ENCODE peak calls at places on chromosomes 5 and 9, in nine cellular contexts. R, B, E, Q, H, T, C, L and K are unnamed samples.

GRCh38 chr5:142422426-142422825 is 97.6 kb upstream of the SPRY4 start:
- DNase-seq in C (no peak), H (no peak), R (no peak), E (no peak), B (no peak), Q (no peak), L (no peak), T (no peak), K (no peak)

GRCh38 chr9:4371108-4371507 is 71.2 kb upstream of the GLIS3 start:
- DNase-seq in Q (no peak), T (no peak), H (no peak), E (no peak), L (no peak), B (no peak), R (no peak), C (no peak), K (no peak)

GRCh38 chr9:18492612-18493011 is 18.7 kb downstream of the ADAMTSL1 start:
- DNase-seq in Q (no peak), L (no peak), R (no peak), E (no peak), H (no peak), T (no peak), C (no peak), B (no peak), K (no peak)

GRCh38 chr5:149938791-149939358 is 5.7 kb downstream of the PDE6A start:
- DNase-seq in Q (no peak), B (no peak), H (no peak), T (no peak), E (no peak), R (no peak), C (no peak), L (no peak), K (no peak)

GRCh38 chr5:133316346-133317343 is 264.8 kb downstream of the HSPA4 start:
- DNase-seq in B (no peak), E (no peak), H (no peak), R (no peak), T (no peak), Q (peak), C (no peak), L (no peak), K (peak)

GRCh38 chr9:83327750-83328622 is 210.2 kb downstream of the FRMD3 start:
- DNase-seq in R (no peak), B (no peak), T (no peak), E (no peak), H (no peak), Q (no peak), C (no peak), L (no peak), K (peak)

GRCh38 chr5:25568989-25569625 is 924.3 kb upstream of the CDH10 start:
- DNase-seq in T (no peak), B (no peak), Q (no peak), L (no peak), R (no peak), C (no peak), E (no peak), H (no peak), K (peak)

GRCh38 chr5:82467006-82467561 is 188.9 kb upstream of the RPS23 start:
- DNase-seq in R (no peak), B (no peak), Q (no peak), E (no peak), T (peak), H (no peak), L (no peak), C (peak), K (peak)

GRCh38 chr9:78860806-78861475 is 564.0 kb downstream of the PSAT1 start:
- DNase-seq in B (no peak), T (no peak), C (no peak), R (no peak), Q (no peak), H (no peak), E (no peak), L (no peak), K (no peak)

GRCh38 chr9:135561391-135562234 is at the start of gene PAEP:
- DNase-seq in E (no peak), L (no peak), Q (no peak), B (no peak), R (no peak), C (no peak), H (no peak), T (no peak), K (no peak)

GRCh38 chr5:179762781-179763176 is 30.2 kb downstream of the MAML1 start:
- DNase-seq in H (no peak), E (no peak), R (no peak), L (no peak), Q (no peak), B (no peak), T (no peak), C (no peak), K (no peak)

GRCh38 chr5:75510417-75510835 is 1.0 kb downstream of the CERT1 start:
- DNase-seq in L (peak), B (no peak), Q (no peak), E (no peak), C (no peak), H (no peak), R (no peak), T (no peak), K (no peak)

GRCh38 chr9:87102131-87102530 is 154.8 kb upstream of the GAS1 start:
- DNase-seq in L (no peak), Q (no peak), E (no peak), T (no peak), R (no peak), H (no peak), C (no peak), B (no peak), K (no peak)

GRCh38 chr5:172701336-172702061 is 60.4 kb downstream of the NEURL1B start:
- DNase-seq in L (no peak), C (no peak), H (no peak), R (no peak), T (no peak), B (no peak), E (no peak), Q (no peak), K (no peak)

GRCh38 chr5:135386096-135386495 is 12.9 kb downstream of the MACROH2A1 start:
- DNase-seq in Q (no peak), L (no peak), B (no peak), E (no peak), H (no peak), R (no peak), T (no peak), C (no peak), K (no peak)

GRCh38 chr5:75331-76320 is 16.3 kb upstream of the PLEKHG4B start:
- DNase-seq in L (no peak), H (no peak), E (peak), T (peak), Q (no peak), R (no peak), B (no peak), C (no peak), K (peak)

GRCh38 chr5:73218552-73219171 is 45.7 kb downstream of the TMEM174 start:
- DNase-seq in H (no peak), E (no peak), Q (no peak), C (no peak), T (no peak), L (no peak), R (no peak), B (no peak), K (peak)

GRCh38 chr9:128735373-128735772 is 11.4 kb upstream of the ZDHHC12 start:
- DNase-seq in B (no peak), E (no peak), Q (no peak), R (no peak), H (no peak), L (no peak), C (no peak), T (no peak), K (peak)

GRCh38 chr9:34796924-34797323 is 87.0 kb upstream of the CCL21 start:
- DNase-seq in R (no peak), H (no peak), B (no peak), L (no peak), T (no peak), C (no peak), Q (no peak), E (no peak), K (peak)

GRCh38 chr9:17481565-17481964 is 97.3 kb upstream of the SH3GL2 start:
- DNase-seq in Q (no peak), H (no peak), C (no peak), R (no peak), E (no peak), T (no peak), B (no peak), L (no peak), K (peak)

GRCh38 chr5:138438724-138439536 is at the start of gene REEP2:
- DNase-seq in L (peak), E (peak), H (peak), R (peak), T (no peak), C (no peak), B (peak), Q (peak), K (peak)

GRCh38 chr5:35230043-35230611 is at the start of gene PRLR:
- DNase-seq in C (peak), R (no peak), B (peak), Q (peak), H (no peak), E (peak), T (peak), L (no peak), K (peak)

GRCh38 chr9:129644902-129645301 is 3.0 kb upstream of the ASB6 start:
- DNase-seq in C (no peak), T (no peak), H (no peak), E (no peak), L (no peak), R (no peak), Q (no peak), B (no peak), K (no peak)

GRCh38 chr9:20351715-20352114 is 270.6 kb downstream of the MLLT3 start:
- DNase-seq in H (no peak), R (no peak), L (no peak), T (no peak), B (no peak), Q (no peak), E (no peak), C (no peak), K (peak)

GRCh38 chr5:176639981-176640380 is 7.3 kb upstream of the TSPAN17 start:
- DNase-seq in C (no peak), B (peak), H (no peak), Q (no peak), L (no peak), R (no peak), E (no peak), T (peak), K (no peak)

GRCh38 chr9:30796806-30797205 is 1587.6 kb upstream of the ACO1 start:
- DNase-seq in R (no peak), L (no peak), C (no peak), B (no peak), Q (no peak), E (no peak), T (no peak), H (no peak), K (no peak)

GRCh38 chr5:138951091-138951985 is 76.2 kb upstream of the LRRTM2 start:
- DNase-seq in B (no peak), R (no peak), Q (no peak), C (no peak), T (no peak), L (no peak), E (no peak), H (no peak), K (no peak)

GRCh38 chr5:56607074-56607473 is 208.3 kb upstream of the MAP3K1 start:
- DNase-seq in L (no peak), R (no peak), C (no peak), Q (no peak), H (no peak), B (no peak), T (no peak), E (no peak), K (no peak)

GRCh38 chr5:168006473-168007130 is 284.8 kb upstream of the WWC1 start:
- DNase-seq in E (no peak), R (no peak), C (no peak), T (no peak), Q (no peak), B (no peak), H (no peak), L (no peak), K (no peak)

GRCh38 chr9:38066907-38067610 is 2.0 kb downstream of the SHB start:
- DNase-seq in C (peak), Q (peak), H (no peak), R (no peak), L (no peak), B (peak), T (peak), E (no peak), K (peak)

GRCh38 chr5:132822650-132823480 is 7.6 kb downstream of the SHROOM1 start:
- DNase-seq in L (no peak), E (no peak), C (no peak), H (no peak), T (no peak), Q (peak), R (no peak), B (peak), K (peak)